ENCODE peak calls at places on chromosomes 4 and X, in nine cellular contexts. One of them, this sample, is unnamed.

GRCh38 chrX:115177941-115178340 is 11.3 kb upstream of the RBMXL3 start:
- DNase-seq in right atrium auricular region: no peak
- DNase-seq in PC-3: no peak
- DNase-seq in astrocyte: peak
- DNase-seq in hepatocyte: peak
- DNase-seq in WTC11: no peak
- DNase-seq in K562: no peak
- DNase-seq in AG10803: no peak
- DNase-seq in osteocyte: no peak
- DNase-seq in this sample: no peak

GRCh38 chr4:112770111-112770510 is 133.2 kb downstream of the LARP7 start:
- DNase-seq in right atrium auricular region: no peak
- DNase-seq in PC-3: no peak
- DNase-seq in astrocyte: no peak
- DNase-seq in hepatocyte: no peak
- DNase-seq in WTC11: no peak
- DNase-seq in K562: no peak
- DNase-seq in AG10803: no peak
- DNase-seq in osteocyte: no peak
- DNase-seq in this sample: no peak

GRCh38 chrX:7574325-7574724 is 268.6 kb upstream of the VCX start:
- DNase-seq in right atrium auricular region: no peak
- DNase-seq in PC-3: peak
- DNase-seq in astrocyte: no peak
- DNase-seq in hepatocyte: peak
- DNase-seq in WTC11: peak
- DNase-seq in K562: no peak
- DNase-seq in AG10803: no peak
- DNase-seq in osteocyte: no peak
- DNase-seq in this sample: no peak

GRCh38 chr4:95114521-95114920 is 356.8 kb downstream of the BMPR1B start:
- DNase-seq in right atrium auricular region: no peak
- DNase-seq in PC-3: peak
- DNase-seq in astrocyte: no peak
- DNase-seq in hepatocyte: no peak
- DNase-seq in WTC11: no peak
- DNase-seq in K562: no peak
- DNase-seq in AG10803: peak
- DNase-seq in osteocyte: no peak
- DNase-seq in this sample: no peak

GRCh38 chr4:98662619-98663225 is 4.3 kb upstream of the TSPAN5 start:
- DNase-seq in right atrium auricular region: no peak
- DNase-seq in PC-3: peak
- DNase-seq in astrocyte: peak
- DNase-seq in hepatocyte: no peak
- DNase-seq in WTC11: peak
- DNase-seq in K562: no peak
- DNase-seq in AG10803: peak
- DNase-seq in osteocyte: no peak
- DNase-seq in this sample: no peak

GRCh38 chr4:8230033-8230432 is 30.9 kb downstream of the SH3TC1 start:
- DNase-seq in right atrium auricular region: no peak
- DNase-seq in PC-3: no peak
- DNase-seq in astrocyte: no peak
- DNase-seq in hepatocyte: no peak
- DNase-seq in WTC11: no peak
- DNase-seq in K562: no peak
- DNase-seq in AG10803: no peak
- DNase-seq in osteocyte: no peak
- DNase-seq in this sample: no peak

GRCh38 chr4:53734584-53735363 is 143.5 kb upstream of the LNX1 start:
- DNase-seq in right atrium auricular region: no peak
- DNase-seq in PC-3: peak
- DNase-seq in astrocyte: peak
- DNase-seq in hepatocyte: no peak
- DNase-seq in WTC11: no peak
- DNase-seq in K562: no peak
- DNase-seq in AG10803: peak
- DNase-seq in osteocyte: no peak
- DNase-seq in this sample: no peak

GRCh38 chrX:10401239-10401638 is 219.1 kb downstream of the MID1 start:
- DNase-seq in right atrium auricular region: no peak
- DNase-seq in PC-3: peak
- DNase-seq in astrocyte: no peak
- DNase-seq in hepatocyte: no peak
- DNase-seq in WTC11: no peak
- DNase-seq in K562: no peak
- DNase-seq in AG10803: no peak
- DNase-seq in osteocyte: no peak
- DNase-seq in this sample: no peak

GRCh38 chr4:164888096-164888495 is 11.1 kb downstream of the APELA start:
- DNase-seq in right atrium auricular region: no peak
- DNase-seq in PC-3: peak
- DNase-seq in astrocyte: no peak
- DNase-seq in hepatocyte: no peak
- DNase-seq in WTC11: no peak
- DNase-seq in K562: no peak
- DNase-seq in AG10803: no peak
- DNase-seq in osteocyte: no peak
- DNase-seq in this sample: no peak

GRCh38 chr4:15837591-15837990 is 59.5 kb downstream of the CD38 start:
- DNase-seq in right atrium auricular region: no peak
- DNase-seq in PC-3: no peak
- DNase-seq in astrocyte: no peak
- DNase-seq in hepatocyte: no peak
- DNase-seq in WTC11: no peak
- DNase-seq in K562: no peak
- DNase-seq in AG10803: no peak
- DNase-seq in osteocyte: no peak
- DNase-seq in this sample: no peak

GRCh38 chr4:152965614-152966013 is 29.5 kb downstream of the FHDC1 start:
- DNase-seq in right atrium auricular region: no peak
- DNase-seq in PC-3: no peak
- DNase-seq in astrocyte: no peak
- DNase-seq in hepatocyte: no peak
- DNase-seq in WTC11: no peak
- DNase-seq in K562: no peak
- DNase-seq in AG10803: peak
- DNase-seq in osteocyte: no peak
- DNase-seq in this sample: no peak

GRCh38 chrX:87968118-87968517 is 450.5 kb downstream of the KLHL4 start:
- DNase-seq in right atrium auricular region: no peak
- DNase-seq in PC-3: no peak
- DNase-seq in astrocyte: no peak
- DNase-seq in hepatocyte: no peak
- DNase-seq in WTC11: no peak
- DNase-seq in K562: no peak
- DNase-seq in AG10803: no peak
- DNase-seq in osteocyte: no peak
- DNase-seq in this sample: no peak

GRCh38 chrX:63488546-63489373 is 137.6 kb upstream of the SPIN4 start:
- DNase-seq in right atrium auricular region: no peak
- DNase-seq in PC-3: no peak
- DNase-seq in astrocyte: no peak
- DNase-seq in hepatocyte: no peak
- DNase-seq in WTC11: no peak
- DNase-seq in K562: no peak
- DNase-seq in AG10803: no peak
- DNase-seq in osteocyte: no peak
- DNase-seq in this sample: no peak

GRCh38 chr4:108611360-108611759 is 9.0 kb upstream of the RPL34 start:
- DNase-seq in right atrium auricular region: no peak
- DNase-seq in PC-3: no peak
- DNase-seq in astrocyte: no peak
- DNase-seq in hepatocyte: peak
- DNase-seq in WTC11: no peak
- DNase-seq in K562: no peak
- DNase-seq in AG10803: peak
- DNase-seq in osteocyte: no peak
- DNase-seq in this sample: no peak

GRCh38 chrX:85243761-85244410 is at the start of the genes SATL1 and ZNF711:
- DNase-seq in right atrium auricular region: peak
- DNase-seq in PC-3: no peak
- DNase-seq in astrocyte: peak
- DNase-seq in hepatocyte: peak
- DNase-seq in WTC11: peak
- DNase-seq in K562: peak
- DNase-seq in AG10803: peak
- DNase-seq in osteocyte: peak
- DNase-seq in this sample: peak

GRCh38 chrX:119071381-119071780 is 1.4 kb upstream of the CT47C1 start:
- DNase-seq in right atrium auricular region: no peak
- DNase-seq in PC-3: no peak
- DNase-seq in astrocyte: no peak
- DNase-seq in hepatocyte: no peak
- DNase-seq in WTC11: no peak
- DNase-seq in K562: no peak
- DNase-seq in AG10803: no peak
- DNase-seq in osteocyte: no peak
- DNase-seq in this sample: no peak

GRCh38 chr4:173990126-173990878 is 293.2 kb downstream of the FBXO8 start:
- DNase-seq in right atrium auricular region: no peak
- DNase-seq in PC-3: peak
- DNase-seq in astrocyte: peak
- DNase-seq in hepatocyte: peak
- DNase-seq in WTC11: no peak
- DNase-seq in K562: no peak
- DNase-seq in AG10803: peak
- DNase-seq in osteocyte: no peak
- DNase-seq in this sample: peak

GRCh38 chr4:107648178-107648991 is 71.6 kb downstream of the PAPSS1 start:
- DNase-seq in right atrium auricular region: no peak
- DNase-seq in PC-3: no peak
- DNase-seq in astrocyte: no peak
- DNase-seq in hepatocyte: no peak
- DNase-seq in WTC11: no peak
- DNase-seq in K562: no peak
- DNase-seq in AG10803: no peak
- DNase-seq in osteocyte: no peak
- DNase-seq in this sample: no peak

GRCh38 chrX:124223524-124223923 is 108.9 kb upstream of the TEX13D start:
- DNase-seq in right atrium auricular region: no peak
- DNase-seq in PC-3: no peak
- DNase-seq in astrocyte: no peak
- DNase-seq in hepatocyte: no peak
- DNase-seq in WTC11: peak
- DNase-seq in K562: no peak
- DNase-seq in AG10803: no peak
- DNase-seq in osteocyte: no peak
- DNase-seq in this sample: no peak
- TF ChIP-seq CTCF in right atrium auricular region: no peak
- TF ChIP-seq CTCF in PC-3: no peak
- TF ChIP-seq CTCF in astrocyte: no peak
- TF ChIP-seq CTCF in hepatocyte: peak
- TF ChIP-seq CTCF in WTC11: peak
- TF ChIP-seq CTCF in K562: peak
- TF ChIP-seq CTCF in AG10803: no peak
- TF ChIP-seq CTCF in osteocyte: no peak
- TF ChIP-seq CTCF in this sample: no peak

GRCh38 chr4:17761062-17761461 is 20.4 kb downstream of the FAM184B start:
- DNase-seq in right atrium auricular region: no peak
- DNase-seq in PC-3: no peak
- DNase-seq in astrocyte: no peak
- DNase-seq in hepatocyte: no peak
- DNase-seq in WTC11: no peak
- DNase-seq in K562: no peak
- DNase-seq in AG10803: no peak
- DNase-seq in osteocyte: no peak
- DNase-seq in this sample: no peak

GRCh38 chr4:17763352-17763890 is 18.0 kb downstream of the FAM184B start:
- DNase-seq in right atrium auricular region: no peak
- DNase-seq in PC-3: no peak
- DNase-seq in astrocyte: no peak
- DNase-seq in hepatocyte: no peak
- DNase-seq in WTC11: no peak
- DNase-seq in K562: no peak
- DNase-seq in AG10803: no peak
- DNase-seq in osteocyte: no peak
- DNase-seq in this sample: no peak

GRCh38 chr4:17763931-17764330 is 17.5 kb downstream of the FAM184B start:
- DNase-seq in right atrium auricular region: no peak
- DNase-seq in PC-3: no peak
- DNase-seq in astrocyte: no peak
- DNase-seq in hepatocyte: no peak
- DNase-seq in WTC11: no peak
- DNase-seq in K562: no peak
- DNase-seq in AG10803: no peak
- DNase-seq in osteocyte: no peak
- DNase-seq in this sample: no peak

GRCh38 chr4:17760602-17761001 is 20.8 kb downstream of the FAM184B start:
- DNase-seq in right atrium auricular region: no peak
- DNase-seq in PC-3: no peak
- DNase-seq in astrocyte: no peak
- DNase-seq in hepatocyte: no peak
- DNase-seq in WTC11: no peak
- DNase-seq in K562: no peak
- DNase-seq in AG10803: no peak
- DNase-seq in osteocyte: no peak
- DNase-seq in this sample: no peak

GRCh38 chr4:17762705-17763104 is 18.7 kb downstream of the FAM184B start:
- DNase-seq in right atrium auricular region: no peak
- DNase-seq in PC-3: peak
- DNase-seq in astrocyte: peak
- DNase-seq in hepatocyte: no peak
- DNase-seq in WTC11: no peak
- DNase-seq in K562: no peak
- DNase-seq in AG10803: peak
- DNase-seq in osteocyte: no peak
- DNase-seq in this sample: no peak
- TF ChIP-seq CTCF in right atrium auricular region: no peak
- TF ChIP-seq CTCF in PC-3: peak
- TF ChIP-seq CTCF in astrocyte: no peak
- TF ChIP-seq CTCF in hepatocyte: no peak
- TF ChIP-seq CTCF in WTC11: no peak
- TF ChIP-seq CTCF in K562: peak
- TF ChIP-seq CTCF in AG10803: peak
- TF ChIP-seq CTCF in osteocyte: no peak
- TF ChIP-seq CTCF in this sample: no peak

DNA sequence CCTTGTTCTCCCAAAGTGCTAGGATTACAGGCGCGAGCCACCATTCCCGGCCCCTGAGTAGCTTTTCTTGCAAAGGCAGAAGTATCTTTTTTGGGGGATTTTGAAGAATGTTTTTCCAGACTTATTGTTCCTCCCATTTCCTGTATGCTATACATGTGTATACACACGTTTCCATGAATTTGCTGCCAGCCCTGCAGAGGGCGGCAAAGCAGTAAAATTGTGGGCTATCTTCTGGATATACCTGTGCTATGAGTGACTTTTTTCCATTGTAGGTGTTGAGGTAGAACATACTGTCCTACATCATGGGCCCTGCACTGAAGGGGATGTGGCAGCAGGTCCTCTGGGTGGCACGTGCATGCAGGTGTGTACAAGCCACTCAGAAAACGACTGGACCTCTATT is 16.9 kb upstream of the MED28 start:
- DNase-seq in right atrium auricular region: no peak
- DNase-seq in PC-3: peak
- DNase-seq in astrocyte: no peak
- DNase-seq in hepatocyte: peak
- DNase-seq in WTC11: no peak
- DNase-seq in K562: no peak
- DNase-seq in AG10803: peak
- DNase-seq in osteocyte: no peak
- DNase-seq in this sample: peak
- TF ChIP-seq CTCF in right atrium auricular region: no peak
- TF ChIP-seq CTCF in PC-3: peak
- TF ChIP-seq CTCF in astrocyte: peak
- TF ChIP-seq CTCF in hepatocyte: peak
- TF ChIP-seq CTCF in WTC11: no peak
- TF ChIP-seq CTCF in K562: peak
- TF ChIP-seq CTCF in AG10803: peak
- TF ChIP-seq CTCF in osteocyte: peak
- TF ChIP-seq CTCF in this sample: no peak

GRCh38 chr4:177441061-177441802 is 1.0 kb downstream of the AGA start:
- DNase-seq in right atrium auricular region: no peak
- DNase-seq in PC-3: no peak
- DNase-seq in astrocyte: peak
- DNase-seq in hepatocyte: peak
- DNase-seq in WTC11: no peak
- DNase-seq in K562: peak
- DNase-seq in AG10803: peak
- DNase-seq in osteocyte: no peak
- DNase-seq in this sample: peak
- TF ChIP-seq CTCF in right atrium auricular region: no peak
- TF ChIP-seq CTCF in PC-3: no peak
- TF ChIP-seq CTCF in astrocyte: no peak
- TF ChIP-seq CTCF in hepatocyte: peak
- TF ChIP-seq CTCF in WTC11: no peak
- TF ChIP-seq CTCF in K562: peak
- TF ChIP-seq CTCF in AG10803: peak
- TF ChIP-seq CTCF in osteocyte: no peak
- TF ChIP-seq CTCF in this sample: no peak

This sample was measured in Calu3.